ENCODE peak calls at places on chromosomes 11 and 22, in eight cellular contexts. D, Z, I, H, G, Q, U and E are unnamed samples.

GRCh38 chr11:100855466-100856067 is 168.5 kb downstream of the ARHGAP42 start:
- DNase-seq in H (peak), U (no peak), Z (peak), G (no peak), I (no peak), D (peak), Q (no peak), E (peak)

GRCh38 chr11:62980133-62980760 is 4.5 kb downstream of the SLC22A6 start:
- DNase-seq in Q (no peak), D (peak), U (peak), H (peak), I (no peak), G (no peak), Z (no peak), E (peak)

GRCh38 chr11:120066738-120067303 is 71.1 kb downstream of the TRIM29 start:
- DNase-seq in Z (no peak), Q (no peak), U (no peak), G (no peak), H (no peak), I (no peak), D (no peak), E (no peak)

GRCh38 chr11:35135222-35135621 is 3.7 kb upstream of the CD44 start:
- DNase-seq in Q (no peak), H (peak), G (no peak), D (peak), U (no peak), Z (no peak), I (no peak), E (peak)

GRCh38 chr11:8229299-8230177 is 34.1 kb downstream of the LMO1 start:
- DNase-seq in H (peak), G (peak), D (no peak), Q (no peak), I (no peak), Z (no peak), U (no peak), E (no peak)

GRCh38 chr11:89175796-89176195 is 1.9 kb upstream of the TYR start:
- DNase-seq in G (no peak), D (no peak), Z (no peak), U (no peak), H (no peak), Q (no peak), I (no peak), E (peak)

GRCh38 chr11:93329936-93330445 is 551 bp upstream of the DEUP1 start:
- DNase-seq in H (peak), I (no peak), U (no peak), D (no peak), Z (peak), Q (no peak), G (no peak), E (no peak)

GRCh38 chr11:131823772-131824171 is 453.4 kb downstream of the NTM start:
- DNase-seq in Q (no peak), I (no peak), Z (no peak), H (no peak), U (no peak), D (no peak), G (no peak), E (no peak)

GRCh38 chr11:125062931-125063428 is at the start of gene SLC37A2:
- DNase-seq in U (peak), Q (no peak), H (peak), G (peak), D (peak), Z (peak), I (no peak), E (peak)

GRCh38 chr11:128210148-128210940 is 377.0 kb downstream of the ETS1 start:
- DNase-seq in Z (peak), I (peak), D (peak), U (peak), G (peak), H (peak), Q (peak), E (peak)

GRCh38 chr11:118956094-118956846 is at the start of gene UPK2:
- DNase-seq in G (peak), H (peak), Z (peak), I (peak), Q (no peak), U (peak), D (peak), E (peak)

GRCh38 chr22:49078076-49078710 is 749.5 kb downstream of the BRD1 start:
- DNase-seq in G (no peak), Z (no peak), D (no peak), Q (no peak), U (no peak), I (no peak), H (no peak), E (no peak)

GRCh38 chr11:64085915-64086262 is 50.2 kb downstream of the FLRT1 start:
- DNase-seq in G (no peak), I (no peak), H (no peak), D (no peak), U (no peak), Q (no peak), Z (no peak), E (no peak)

GRCh38 chr11:124896821-124897391 is 759 bp downstream of the ROBO4 start:
- DNase-seq in Q (no peak), I (no peak), H (peak), U (no peak), G (no peak), Z (no peak), D (no peak), E (peak)

GRCh38 chr11:126345283-126345682 is 10.2 kb upstream of the ST3GAL4 start:
- DNase-seq in Z (no peak), D (no peak), U (no peak), Q (no peak), I (no peak), G (no peak), H (no peak), E (no peak)

GRCh38 chr11:111456086-111456858 is 55.9 kb downstream of the BTG4 start:
- DNase-seq in G (no peak), H (no peak), I (no peak), Q (no peak), D (no peak), U (no peak), Z (no peak), E (no peak)

GRCh38 chr22:38203090-38203810 is 1.5 kb downstream of the MAFF start:
- DNase-seq in G (peak), I (no peak), D (peak), Q (no peak), Z (no peak), H (no peak), U (no peak), E (peak)

GRCh38 chr22:17430298-17430900 is 61.1 kb downstream of the CECR2 start:
- DNase-seq in Z (no peak), H (peak), Q (no peak), D (peak), I (no peak), U (peak), G (no peak), E (peak)

GRCh38 chr11:2519879-2520735 is 75.3 kb downstream of the KCNQ1 start:
- DNase-seq in I (no peak), G (no peak), Z (no peak), Q (no peak), D (no peak), U (no peak), H (no peak), E (no peak)

GRCh38 chr22:26995222-26995621 is 337.8 kb downstream of the MIAT start:
- DNase-seq in G (no peak), H (no peak), I (no peak), U (no peak), Z (no peak), D (no peak), Q (no peak), E (peak)

GRCh38 chr22:46794491-46794890 is 32.0 kb downstream of the TBC1D22A start:
- DNase-seq in I (no peak), G (no peak), H (no peak), Z (no peak), D (no peak), Q (no peak), U (no peak), E (no peak)

GRCh38 chr11:6925636-6926207 is 504 bp upstream of the ZNF215 start:
- DNase-seq in Q (no peak), U (no peak), H (peak), I (no peak), Z (no peak), G (no peak), D (peak), E (peak)

GRCh38 chr22:17213976-17214375 is 5.3 kb downstream of the ADA2 start:
- DNase-seq in U (peak), Z (no peak), I (no peak), Q (no peak), D (no peak), G (peak), H (peak), E (peak)

GRCh38 chr11:113189909-113190667 is 124.3 kb upstream of the TTC12 start:
- DNase-seq in Z (peak), G (no peak), I (no peak), Q (no peak), U (peak), H (peak), D (peak), E (peak)

GRCh38 chr11:69471329-69472052 is 10.0 kb upstream of the LINC01488 start:
- DNase-seq in D (peak), G (no peak), I (no peak), H (peak), U (peak), Q (no peak), Z (no peak), E (no peak)

GRCh38 chr11:76859708-76860233 is 947 bp upstream of the ACER3 start:
- DNase-seq in I (no peak), Q (no peak), Z (no peak), D (no peak), H (no peak), G (no peak), U (no peak), E (no peak)
- H3K4me3 ChIP-seq in I (no peak), Q (no peak), Z (no peak), D (no peak), H (no peak), G (no peak), U (no peak), E (no peak)

DNA sequence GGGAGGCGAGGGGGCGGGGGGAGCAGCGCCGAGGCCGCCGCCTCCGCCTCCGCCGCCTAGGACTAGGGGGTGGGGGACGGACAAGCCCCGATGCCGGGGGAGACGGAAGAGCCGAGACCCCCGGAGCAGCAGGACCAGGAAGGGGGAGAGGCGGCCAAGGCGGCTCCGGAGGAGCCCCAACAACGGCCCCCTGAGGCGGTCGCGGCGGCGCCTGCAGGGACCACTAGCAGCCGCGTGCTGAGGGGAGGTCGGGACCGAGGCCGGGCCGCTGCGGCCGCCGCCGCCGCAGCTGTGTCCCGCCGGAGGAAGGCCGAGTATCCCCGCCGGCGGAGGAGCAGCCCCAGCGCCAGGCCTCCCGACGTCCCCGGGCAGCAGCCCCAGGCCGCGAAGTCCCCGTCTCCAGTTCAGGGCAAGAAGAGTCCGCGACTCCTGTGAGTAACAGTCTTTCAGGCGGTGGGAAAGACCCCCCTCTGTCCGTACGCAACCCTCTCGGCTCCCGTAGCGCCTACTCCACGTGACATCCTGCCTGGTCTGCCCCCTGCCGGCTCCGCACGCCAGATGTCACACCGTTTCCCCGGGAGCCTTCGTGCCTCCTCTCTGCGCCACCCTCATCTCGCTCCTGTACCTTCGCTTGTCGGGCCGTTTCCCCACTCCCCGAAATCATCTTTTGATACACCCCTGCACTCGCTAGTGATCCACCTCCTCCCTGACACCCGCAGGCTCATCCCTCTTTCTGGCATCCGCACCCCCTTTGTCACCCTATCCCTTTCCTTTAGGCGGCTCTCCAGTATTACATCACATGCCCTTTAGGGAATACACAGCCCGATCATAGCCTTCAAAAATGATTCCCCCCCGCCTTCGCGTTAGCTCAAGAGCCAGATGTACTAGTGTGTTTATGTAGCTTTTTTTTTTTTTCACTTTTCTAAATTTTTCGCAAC is 598 bp downstream of the ZFP91 start:
- DNase-seq in Z (peak), H (peak), D (peak), U (peak), I (peak), G (peak), Q (no peak), E (peak)
- TF ChIP-seq CTCF in Z (peak), H (peak), D (peak), U (peak), I (peak), G (peak), Q (peak), E (peak)

DNA sequence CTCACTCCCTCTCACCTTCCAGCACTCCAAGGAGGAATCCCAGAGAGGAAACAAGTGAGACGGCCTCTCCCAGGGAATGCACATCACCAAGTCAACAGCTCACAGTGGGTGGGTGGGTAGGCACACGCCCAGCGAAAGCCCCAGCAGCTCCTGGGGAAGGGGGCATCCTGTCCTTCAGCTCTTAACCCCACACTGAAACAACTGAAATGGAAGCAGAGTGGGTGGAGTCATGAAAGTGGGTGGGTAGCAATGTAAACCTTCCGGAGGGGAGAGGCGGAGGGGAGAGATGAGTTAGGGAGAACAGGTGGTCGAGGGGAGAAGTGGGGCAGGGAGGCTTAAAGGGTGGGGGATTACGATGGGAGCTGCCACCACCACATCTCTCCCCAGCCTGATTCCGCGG is 5.4 kb downstream of the MCHR1 start:
- DNase-seq in Z (no peak), D (no peak), U (no peak), I (no peak), G (no peak), H (no peak), Q (no peak), E (no peak)
- H3K4me3 ChIP-seq in Z (no peak), D (no peak), U (no peak), I (no peak), G (no peak), H (no peak), Q (no peak), E (no peak)

GRCh38 chr22:36546092-36546804 is 17.3 kb upstream of the EIF3D start:
- DNase-seq in H (peak), U (peak), I (no peak), D (peak), Q (no peak), G (peak), Z (peak), E (peak)
- TF ChIP-seq CTCF in H (peak), U (peak), I (peak), D (peak), Q (peak), G (peak), Z (peak), E (peak)

GRCh38 chr22:32804823-32805585 is 3.5 kb downstream of the TIMP3 start:
- DNase-seq in I (no peak), G (no peak), Z (no peak), U (no peak), H (no peak), Q (no peak), D (peak), E (no peak)

GRCh38 chr22:32805586-32805881 is 4.0 kb downstream of the TIMP3 start:
- DNase-seq in D (no peak), Z (no peak), Q (no peak), H (no peak), U (no peak), G (no peak), I (no peak), E (no peak)

GRCh38 chr22:32804036-32804435 is 2.5 kb downstream of the TIMP3 start:
- DNase-seq in G (no peak), Q (no peak), D (peak), Z (no peak), I (no peak), U (peak), H (peak), E (peak)

GRCh38 chr22:32808038-32808445 is 6.5 kb downstream of the TIMP3 start:
- DNase-seq in I (no peak), Z (no peak), D (peak), U (no peak), H (no peak), G (no peak), Q (no peak), E (no peak)

DNA sequence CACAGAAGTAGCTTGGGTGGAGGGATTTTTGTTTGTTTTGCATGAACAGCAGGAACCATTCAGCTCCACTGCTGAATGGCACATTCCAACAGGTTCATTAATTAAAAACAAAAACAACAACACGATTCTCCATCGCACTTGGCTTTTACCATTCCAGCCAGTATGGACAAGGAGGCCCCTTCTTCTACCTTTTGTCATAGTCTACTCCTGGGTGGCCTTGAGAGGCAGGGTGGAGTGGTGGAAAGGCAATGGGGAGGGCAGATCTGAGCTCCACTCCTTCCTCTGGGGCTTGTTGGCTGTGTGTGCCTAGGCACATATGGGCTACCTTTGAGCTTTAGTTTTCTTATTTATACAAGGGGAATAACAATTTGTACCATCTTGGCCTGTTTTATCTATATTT is 4.8 kb downstream of the TIMP3 start:
- DNase-seq in Z (no peak), D (peak), G (no peak), I (no peak), Q (no peak), H (no peak), U (no peak), E (no peak)
- H3K4me3 ChIP-seq in Z (no peak), D (peak), G (no peak), I (peak), Q (no peak), H (no peak), U (no peak), E (no peak)

DNA sequence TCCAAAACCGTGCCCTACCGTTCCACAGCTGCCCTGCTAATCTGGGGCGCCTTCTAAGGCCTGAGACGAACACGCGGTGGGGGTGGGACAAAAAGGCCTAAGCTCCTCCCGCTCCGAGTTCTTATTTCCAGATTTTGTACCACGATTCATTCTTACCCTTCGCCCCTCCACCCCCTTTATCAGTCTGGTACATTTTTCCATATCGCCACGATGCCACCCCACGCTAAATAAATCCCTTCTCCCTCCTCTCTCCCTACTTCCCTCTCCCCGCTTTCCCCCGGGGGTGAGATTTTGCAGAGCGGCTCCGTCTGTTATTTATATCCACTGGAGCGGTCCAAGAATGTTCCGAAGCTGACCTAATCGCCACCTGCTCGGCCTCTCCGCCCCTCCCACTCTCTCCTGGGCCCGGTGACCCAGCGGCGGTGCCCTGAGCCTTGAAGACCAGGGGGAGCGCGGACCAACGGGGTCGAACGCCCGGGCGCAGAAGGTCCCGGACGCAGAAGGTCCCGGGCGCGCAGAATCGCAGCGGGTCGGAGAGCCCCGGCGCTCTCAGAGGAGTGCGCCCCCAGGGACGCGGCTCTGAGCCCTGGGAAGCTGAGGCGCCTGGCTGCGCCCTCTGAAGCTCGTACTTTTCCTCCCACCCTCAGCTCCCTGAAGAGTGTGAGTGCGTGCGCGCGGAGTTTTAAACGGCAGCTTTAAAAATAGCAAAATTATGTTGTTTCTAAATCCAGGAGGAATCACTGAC is 875 bp upstream of the PACSIN3 start:
- DNase-seq in G (no peak), I (no peak), Q (no peak), U (peak), H (peak), D (peak), Z (no peak), E (peak)
- TF ChIP-seq CTCF in G (no peak), I (peak), Q (peak), U (no peak), H (no peak), D (no peak), Z (no peak), E (no peak)

DNA sequence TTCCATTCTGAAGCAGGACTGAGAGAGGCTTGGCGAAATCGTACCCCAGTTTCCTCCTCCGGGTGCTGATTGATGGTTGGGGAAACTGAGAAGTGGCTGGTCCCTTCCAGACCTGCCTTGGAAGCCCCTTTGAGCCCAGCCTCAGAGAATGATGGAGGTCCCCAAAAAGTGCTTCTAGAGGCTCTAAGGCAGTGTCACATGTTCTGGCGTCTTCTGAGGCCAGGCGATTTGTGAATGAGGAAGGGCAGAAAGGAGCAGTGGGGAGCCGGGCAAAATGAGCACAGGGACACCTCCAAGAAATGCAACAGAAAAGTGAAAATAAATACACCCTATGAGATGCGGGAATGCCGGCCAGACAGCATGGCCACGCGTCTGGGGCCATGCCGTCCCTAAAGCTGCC is 1.0 kb upstream of the LIF start:
- DNase-seq in G (no peak), I (no peak), Q (no peak), Z (no peak), D (no peak), U (no peak), H (no peak), E (no peak)
- H3K4me3 ChIP-seq in G (no peak), I (peak), Q (peak), Z (no peak), D (no peak), U (peak), H (no peak), E (no peak)

GRCh38 chr11:122850076-122850631 is 11.9 kb downstream of the CRTAM start:
- DNase-seq in D (peak), H (peak), U (peak), G (no peak), Q (no peak), Z (no peak), I (no peak), E (peak)
- TF ChIP-seq CTCF in D (peak), H (no peak), U (peak), G (no peak), Q (no peak), Z (no peak), I (peak), E (no peak)

DNA sequence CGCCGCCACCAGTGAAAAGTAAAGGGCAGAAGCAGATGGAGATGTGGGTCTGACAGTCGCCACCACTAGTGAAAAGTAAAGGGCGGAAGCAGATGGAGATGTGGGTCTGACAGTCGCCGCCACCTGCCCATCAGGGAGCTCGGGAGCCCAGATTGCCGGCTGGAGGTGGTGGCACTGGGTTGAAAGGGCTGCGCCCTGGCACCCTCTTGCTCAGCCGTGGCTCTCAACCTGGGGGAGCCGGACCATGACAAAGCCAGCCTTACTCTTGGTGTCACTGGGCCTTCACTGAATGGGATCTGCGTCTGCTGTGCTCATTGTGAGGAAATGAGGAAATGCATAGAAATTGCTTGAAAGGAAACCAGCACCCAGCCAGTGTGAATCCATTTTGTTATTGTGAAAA is 36.3 kb downstream of the AP2A2 start:
- DNase-seq in G (no peak), I (no peak), Q (no peak), Z (no peak), H (no peak), U (no peak), D (no peak), E (no peak)
- H3K4me3 ChIP-seq in G (no peak), I (no peak), Q (no peak), Z (no peak), H (no peak), U (no peak), D (no peak), E (no peak)